ENCODE peak calls at places on chromosomes 6 and 20, in nine cellular contexts. U is pons; B is amygdala; W is GM03348; L is stimulated activated naive B cell treated with anti-CD40 and anti-IgM and Interleukin-4, amounts not matched to agents 10 μg/mL and 1 μg/mL and 100 μg/mL, for 72 hours; J is WTC11; K is activated effector memory CD4-positive, alpha-beta T cell treated with anti-CD3 and anti-CD28 coated beads, Interleukin-2, amount 50 U/mL, for 16 hours; C is naive B cell; I is uterus. Z is an unnamed sample.

GRCh38 chr6:5094327-5094726 is 9.2 kb downstream of the PPP1R3G start:
- DNase-seq in U (no peak), B (no peak), W (peak), L (no peak), J (no peak), K (no peak), C (no peak), I (no peak), Z (peak)

GRCh38 chr6:128882991-128883571 is at the start of gene LAMA2:
- DNase-seq in U (peak), B (peak), W (peak), L (no peak), J (peak), K (no peak), C (no peak), I (peak), Z (peak)

GRCh38 chr6:144362042-144363018 is 77.2 kb downstream of the UTRN start:
- DNase-seq in U (no peak), B (no peak), W (no peak), L (no peak), J (no peak), K (no peak), C (no peak), I (peak), Z (no peak)

GRCh38 chr20:13758884-13759283 is 25.8 kb downstream of the ESF1 start:
- DNase-seq in U (no peak), B (no peak), W (no peak), L (no peak), J (no peak), K (no peak), C (no peak), I (no peak), Z (no peak)

GRCh38 chr6:163986313-163986712 is 571.8 kb downstream of the QKI start:
- DNase-seq in U (no peak), B (no peak), W (no peak), L (no peak), J (no peak), K (no peak), C (no peak), I (no peak), Z (no peak)

GRCh38 chr20:62063601-62063980 is 2.1 kb downstream of the TAF4 start:
- DNase-seq in U (no peak), B (no peak), W (no peak), L (no peak), J (no peak), K (no peak), C (no peak), I (no peak), Z (no peak)

GRCh38 chr6:5999688-6000608 is 6.8 kb downstream of the NRN1 start:
- DNase-seq in U (no peak), B (no peak), W (no peak), L (no peak), J (peak), K (no peak), C (no peak), I (no peak), Z (no peak)

GRCh38 chr6:13614126-13614925 is 809 bp upstream of the NOL7 start:
- DNase-seq in U (no peak), B (peak), W (peak), L (no peak), J (no peak), K (peak), C (no peak), I (no peak), Z (peak)

GRCh38 chr6:46917002-46917401 is 4.7 kb downstream of the ADGRF5 start:
- DNase-seq in U (no peak), B (no peak), W (no peak), L (no peak), J (no peak), K (no peak), C (no peak), I (no peak), Z (no peak)